ENCODE peak calls at places on chromosome 1, in four cellular contexts. One of them, this sample, is unnamed.

GRCh38 chr1:9129391-9130041 is 614 bp upstream of the GPR157 start:
- DNase-seq in A673: peak; percentile 75
- DNase-seq in breast epithelium: peak; percentile 80
- DNase-seq in tibial nerve: peak; percentile 78
- DNase-seq in this sample: peak; percentile 94

GRCh38 chr1:10662090-10662688 is 134.3 kb downstream of the CASZ1 start:
- DNase-seq in A673: no peak
- DNase-seq in breast epithelium: no peak
- DNase-seq in tibial nerve: no peak
- DNase-seq in this sample: no peak

GRCh38 chr1:170221495-170221894 is 75.7 kb downstream of the NTMT2 start:
- DNase-seq in A673: no peak
- DNase-seq in breast epithelium: no peak
- DNase-seq in tibial nerve: no peak
- DNase-seq in this sample: no peak

GRCh38 chr1:35870651-35871309 is 12.2 kb upstream of the AGO1 start:
- DNase-seq in A673: no peak
- DNase-seq in breast epithelium: no peak
- DNase-seq in tibial nerve: no peak
- DNase-seq in this sample: no peak

GRCh38 chr1:231653611-231654010 is 27.0 kb downstream of the DISC1 start:
- DNase-seq in A673: no peak
- DNase-seq in breast epithelium: no peak
- DNase-seq in tibial nerve: no peak
- DNase-seq in this sample: no peak

GRCh38 chr1:29474845-29475244 is 238.5 kb downstream of the PTPRU start:
- DNase-seq in A673: no peak
- DNase-seq in breast epithelium: no peak
- DNase-seq in tibial nerve: no peak
- DNase-seq in this sample: no peak

GRCh38 chr1:171780583-171781166 is 785 bp upstream of the METTL13 start:
- DNase-seq in A673: no peak
- DNase-seq in breast epithelium: no peak
- DNase-seq in tibial nerve: no peak
- DNase-seq in this sample: no peak

GRCh38 chr1:243420968-243421675 is 165.3 kb downstream of the SDCCAG8 start:
- DNase-seq in A673: no peak
- DNase-seq in breast epithelium: no peak
- DNase-seq in tibial nerve: no peak
- DNase-seq in this sample: no peak

GRCh38 chr1:31663622-31664452 is 19.2 kb upstream of the PEF1 start:
- DNase-seq in A673: peak; percentile 54
- DNase-seq in breast epithelium: peak; percentile 40
- DNase-seq in tibial nerve: no peak
- DNase-seq in this sample: no peak

GRCh38 chr1:56645663-56646330 is 683 bp downstream of the PRKAA2 start:
- DNase-seq in A673: no peak
- DNase-seq in breast epithelium: no peak
- DNase-seq in tibial nerve: no peak
- DNase-seq in this sample: no peak
- H3K4me1 ChIP-seq in A673: no peaks in the 10 kb centered on the region
- H3K4me1 ChIP-seq in breast epithelium: no peaks in the 10 kb centered on the region
- H3K4me1 ChIP-seq in tibial nerve: no peaks in the 10 kb centered on the region
- H3K4me1 ChIP-seq in this sample: peaks cover 18% of the 10 kb centered on the region

GRCh38 chr1:22641247-22641646 is 2.2 kb upstream of the C1QC start:
- DNase-seq in A673: no peak
- DNase-seq in breast epithelium: no peak
- DNase-seq in tibial nerve: no peak
- DNase-seq in this sample: no peak

GRCh38 chr1:22643928-22644327 is 495 bp downstream of the C1QC start:
- DNase-seq in A673: no peak
- DNase-seq in breast epithelium: no peak
- DNase-seq in tibial nerve: no peak
- DNase-seq in this sample: no peak

GRCh38 chr1:22641906-22642636 is 1.4 kb upstream of the C1QC start:
- DNase-seq in A673: peak; percentile 76
- DNase-seq in breast epithelium: peak; percentile 53
- DNase-seq in tibial nerve: peak; percentile 72
- DNase-seq in this sample: peak; percentile 83

GRCh38 chr1:22645936-22646335 is 2.5 kb downstream of the C1QC start:
- DNase-seq in A673: no peak
- DNase-seq in breast epithelium: no peak
- DNase-seq in tibial nerve: no peak
- DNase-seq in this sample: no peak

GRCh38 chr1:22643381-22643780 is at the start of gene C1QC:
- DNase-seq in A673: no peak
- DNase-seq in breast epithelium: no peak
- DNase-seq in tibial nerve: no peak
- DNase-seq in this sample: no peak
- TF ChIP-seq CTCF in A673: no peak
- TF ChIP-seq CTCF in breast epithelium: no peak
- TF ChIP-seq CTCF in tibial nerve: no peak
- TF ChIP-seq CTCF in this sample: no peak

GRCh38 chr1:24293392-24294227 is 25.5 kb upstream of the GRHL3 start:
- DNase-seq in A673: no peak
- DNase-seq in breast epithelium: no peak
- DNase-seq in tibial nerve: no peak
- DNase-seq in this sample: no peak
- H3K4me1 ChIP-seq in A673: peaks cover 34% of the 10 kb centered on the region
- H3K4me1 ChIP-seq in breast epithelium: no peaks in the 10 kb centered on the region
- H3K4me1 ChIP-seq in tibial nerve: no peaks in the 10 kb centered on the region
- H3K4me1 ChIP-seq in this sample: peaks cover 59% of the 10 kb centered on the region

GRCh38 chr1:66526991-66527390 is 7.0 kb upstream of the SGIP1 start:
- DNase-seq in A673: no peak
- DNase-seq in breast epithelium: no peak
- DNase-seq in tibial nerve: no peak
- DNase-seq in this sample: no peak
- TF ChIP-seq CTCF in A673: no peak
- TF ChIP-seq CTCF in breast epithelium: no peak
- TF ChIP-seq CTCF in tibial nerve: no peak
- TF ChIP-seq CTCF in this sample: no peak

GRCh38 chr1:235077163-235077540 is 51.5 kb downstream of the TOMM20 start:
- DNase-seq in A673: no peak
- DNase-seq in breast epithelium: no peak
- DNase-seq in tibial nerve: no peak
- DNase-seq in this sample: no peak
- H3K4me1 ChIP-seq in A673: no peaks in the 10 kb centered on the region
- H3K4me1 ChIP-seq in breast epithelium: peaks cover 19% of the 10 kb centered on the region
- H3K4me1 ChIP-seq in tibial nerve: no peaks in the 10 kb centered on the region
- H3K4me1 ChIP-seq in this sample: peaks cover 84% of the 10 kb centered on the region

GRCh38 chr1:16117369-16117768 is 38.5 kb downstream of the EPHA2 start:
- DNase-seq in A673: no peak
- DNase-seq in breast epithelium: no peak
- DNase-seq in tibial nerve: no peak
- DNase-seq in this sample: no peak
- TF ChIP-seq CTCF in A673: no peak
- TF ChIP-seq CTCF in breast epithelium: no peak
- TF ChIP-seq CTCF in tibial nerve: no peak
- TF ChIP-seq CTCF in this sample: no peak

GRCh38 chr1:58590019-58590418 is 13.0 kb upstream of the TACSTD2 start:
- DNase-seq in A673: no peak
- DNase-seq in breast epithelium: no peak
- DNase-seq in tibial nerve: no peak
- DNase-seq in this sample: no peak

GRCh38 chr1:58586296-58586695 is 9.2 kb upstream of the TACSTD2 start:
- DNase-seq in A673: no peak
- DNase-seq in breast epithelium: no peak
- DNase-seq in tibial nerve: no peak
- DNase-seq in this sample: no peak

GRCh38 chr1:58585591-58586151 is 8.6 kb upstream of the TACSTD2 start:
- DNase-seq in A673: no peak
- DNase-seq in breast epithelium: no peak
- DNase-seq in tibial nerve: no peak
- DNase-seq in this sample: no peak

GRCh38 chr1:58585166-58585565 is 8.1 kb upstream of the TACSTD2 start:
- DNase-seq in A673: no peak
- DNase-seq in breast epithelium: no peak
- DNase-seq in tibial nerve: no peak
- DNase-seq in this sample: no peak

GRCh38 chr1:58587667-58588066 is 10.6 kb upstream of the TACSTD2 start:
- DNase-seq in A673: no peak
- DNase-seq in breast epithelium: no peak
- DNase-seq in tibial nerve: no peak
- DNase-seq in this sample: no peak
- H3K4me1 ChIP-seq in A673: peaks cover 3% of the 10 kb centered on the region
- H3K4me1 ChIP-seq in breast epithelium: peaks cover 5% of the 10 kb centered on the region
- H3K4me1 ChIP-seq in tibial nerve: no peaks in the 10 kb centered on the region
- H3K4me1 ChIP-seq in this sample: peaks cover 46% of the 10 kb centered on the region

This sample was measured in suprapubic skin.